ENCODE peak calls at places on chromosomes 5 and 9, in four cellular contexts. A is H1, H is mesendoderm, K is IMR-90. I is an unnamed sample.

GRCh38 chr9:23829580-23830458 is 3.8 kb upstream of the ELAVL2 start:
- DNase-seq in A (no peak), H (peak), K (peak), I (peak)

GRCh38 chr9:137488330-137488653 is 29.2 kb upstream of the NSMF start:
- DNase-seq in A (no peak), H (no peak), K (no peak), I (no peak)

GRCh38 chr5:9835121-9835770 is 205.1 kb upstream of the TAS2R1 start:
- DNase-seq in A (peak), H (peak), K (no peak), I (peak)

GRCh38 chr9:84304166-84304565 is 36.4 kb downstream of the SLC28A3 start:
- DNase-seq in A (no peak), H (no peak), K (no peak), I (no peak)

GRCh38 chr9:100700689-100701318 is 122.9 kb downstream of the CAVIN4 start:
- DNase-seq in A (peak), H (peak), K (peak), I (peak)

GRCh38 chr5:158756873-158757272 is 342.8 kb downstream of the EBF1 start:
- DNase-seq in A (no peak), H (peak), K (no peak), I (peak)

GRCh38 chr5:31086839-31087415 is 106.6 kb upstream of the CDH6 start:
- DNase-seq in A (no peak), H (peak), K (no peak), I (no peak)

GRCh38 chr9:86674475-86674874 is 272.8 kb downstream of the GAS1 start:
- DNase-seq in A (no peak), H (peak), K (no peak), I (no peak)

GRCh38 chr9:130020618-130021017 is 22.4 kb downstream of the FNBP1 start:
- DNase-seq in A (no peak), H (no peak), K (no peak), I (no peak)

GRCh38 chr5:8391916-8392315 is 523.0 kb downstream of the MTRR start:
- DNase-seq in A (no peak), H (no peak), K (no peak), I (no peak)

GRCh38 chr5:124783794-124784193 is 37.4 kb upstream of the ZNF608 start:
- DNase-seq in A (no peak), H (no peak), K (peak), I (no peak)

DNA sequence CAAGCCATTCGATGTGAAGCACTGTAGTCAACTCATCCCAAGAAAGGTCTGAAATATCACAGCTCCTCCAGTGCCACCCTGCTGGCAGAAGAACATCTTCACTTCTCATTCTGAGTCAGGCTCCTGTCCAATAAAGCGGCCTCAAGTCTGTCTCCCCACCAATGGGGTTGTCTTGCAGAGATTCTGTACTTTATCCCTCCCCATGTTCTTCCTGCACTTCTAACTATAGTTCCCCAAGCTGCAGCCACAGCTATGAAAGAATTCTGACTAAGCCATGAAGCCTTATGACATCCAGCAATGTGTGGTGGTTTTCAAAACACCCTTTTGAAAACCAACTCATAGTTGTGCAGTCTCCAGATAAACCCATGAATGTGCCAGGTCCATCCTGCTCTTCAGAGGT is 6.8 kb downstream of the MACROH2A1 start:
- DNase-seq in A (no peak), H (no peak), K (peak), I (no peak)
- H3K27ac ChIP-seq in A (no peak), H (no peak), K (peak), I (no peak)

DNA sequence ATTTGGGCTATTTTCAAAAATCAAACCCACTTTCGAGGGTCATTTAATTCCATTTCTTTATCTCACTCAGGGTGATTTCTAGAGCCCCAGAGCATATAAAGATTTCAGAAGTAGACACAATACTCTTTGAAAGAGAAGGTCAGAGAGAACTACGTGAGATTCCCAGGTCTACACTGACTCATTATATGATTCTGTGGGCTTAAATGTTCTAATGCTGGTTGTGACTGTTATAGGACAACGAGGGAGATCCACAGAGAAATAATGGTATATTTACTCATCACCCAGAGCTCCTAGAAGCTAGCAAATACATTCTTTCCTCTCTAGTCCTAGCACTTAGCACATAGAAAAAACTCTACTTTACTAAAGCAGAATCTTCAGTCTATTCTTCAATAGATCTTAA is 39.5 kb upstream of the GRAMD2B start:
- DNase-seq in A (no peak), H (no peak), K (peak), I (no peak)
- H3K56ac ChIP-seq in A (no peak), H (no peak), K (no peak), I (no peak)

GRCh38 chr9:134643306-134643705 is 1.7 kb downstream of the COL5A1 start:
- DNase-seq in A (no peak), H (no peak), K (peak), I (no peak)
- H3K27ac ChIP-seq in A (no peak), H (no peak), K (peak), I (no peak)

DNA sequence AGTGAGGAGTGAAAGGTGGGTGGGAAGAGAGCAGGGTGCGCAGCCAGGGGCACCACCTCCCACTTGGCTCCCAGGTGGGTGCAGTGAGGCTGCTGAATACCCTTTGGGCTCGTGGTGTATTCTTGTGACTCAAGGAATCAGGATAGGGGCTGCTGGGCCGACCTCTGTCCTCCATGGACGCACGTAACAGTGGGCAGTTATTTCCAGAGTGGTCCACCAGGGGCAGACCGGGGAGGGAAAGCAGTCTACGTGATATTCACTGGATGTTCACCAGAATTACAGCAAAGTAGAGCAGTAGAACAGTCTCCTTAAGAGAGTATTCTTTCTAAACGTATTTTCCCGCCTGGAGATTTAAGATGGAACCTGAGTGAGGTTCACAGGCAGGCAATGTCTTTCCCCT is 88.5 kb downstream of the SYK start:
- DNase-seq in A (peak), H (peak), K (no peak), I (peak)
- H3K56ac ChIP-seq in A (no peak), H (no peak), K (no peak), I (no peak)

DNA sequence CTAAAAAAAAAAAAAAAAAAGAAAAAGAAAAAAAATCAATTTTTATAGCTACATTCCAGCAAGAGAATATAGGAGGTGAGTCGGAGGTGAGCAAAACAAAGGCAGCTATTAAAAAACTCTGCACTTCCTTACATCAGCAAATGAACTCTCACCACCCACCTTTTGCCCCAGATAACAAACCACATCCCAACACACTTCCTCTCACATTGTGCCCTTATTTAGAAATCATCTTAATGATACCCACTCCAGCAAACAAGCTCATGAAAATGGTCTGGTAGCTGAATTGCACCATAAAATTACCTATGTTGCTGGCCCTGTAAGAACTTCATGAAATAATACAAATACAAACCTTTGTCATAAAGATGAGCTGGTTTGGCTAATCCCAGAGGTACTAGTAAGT is 82.9 kb downstream of the CEMIP2 start:
- DNase-seq in A (no peak), H (no peak), K (peak), I (no peak)
- H3K27ac ChIP-seq in A (no peak), H (no peak), K (no peak), I (no peak)

DNA sequence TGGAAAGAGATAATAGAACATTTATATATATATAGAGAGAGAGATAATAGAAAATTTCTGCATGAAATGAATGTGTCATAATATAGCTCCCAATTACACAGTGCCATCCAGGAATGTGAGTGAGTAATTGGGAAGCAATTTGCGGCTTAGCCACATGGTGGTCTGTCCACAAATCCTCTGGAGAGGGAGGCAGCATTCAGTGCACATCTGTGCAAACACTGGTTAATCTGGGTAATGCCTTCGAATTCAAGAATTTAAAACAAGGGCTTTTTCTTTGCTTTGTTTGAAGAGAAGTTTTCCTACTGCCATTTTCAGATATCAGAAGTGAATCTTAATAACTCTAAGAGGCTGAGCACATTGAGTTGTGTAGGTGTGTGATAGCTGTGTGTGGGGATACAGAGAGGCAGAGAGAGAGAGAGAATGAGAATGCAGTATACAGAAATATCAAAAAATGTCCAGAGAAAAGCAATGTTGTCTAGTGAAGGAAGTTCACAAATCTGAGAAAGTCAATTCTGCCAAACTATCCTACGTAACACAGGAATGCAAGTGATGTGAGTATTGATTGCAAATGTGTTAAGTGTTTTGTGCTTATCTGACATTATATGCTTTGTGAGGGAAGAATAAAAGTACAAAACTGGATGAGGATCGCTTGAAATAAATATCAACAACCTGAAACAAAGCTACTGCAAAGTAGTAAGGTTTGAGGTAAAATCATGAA is 134.6 kb downstream of the EDIL3 start:
- DNase-seq in A (no peak), H (peak), K (peak), I (no peak)
- H3K56ac ChIP-seq in A (no peak), H (no peak), K (no peak), I (no peak)

GRCh38 chr5:55986931-55987330 is 7.8 kb downstream of the IL6ST start:
- DNase-seq in A (no peak), H (no peak), K (no peak), I (no peak)
- H3K27ac ChIP-seq in A (no peak), H (no peak), K (no peak), I (no peak)

GRCh38 chr5:116418774-116419173 is 155.8 kb downstream of the SEMA6A start:
- DNase-seq in A (no peak), H (no peak), K (no peak), I (no peak)
- H3K56ac ChIP-seq in A (no peak), H (no peak), K (no peak), I (no peak)

I was measured in H9.